ENCODE peak calls at places on chromosomes 11 and 22, in five cellular contexts. A, Q, I, H and W are unnamed samples.

GRCh38 chr11:117127164-117127563 is 16.9 kb upstream of the PAFAH1B2 start:
- DNase-seq in A (no peak), Q (no peak), I (no peak), H (no peak), W (no peak)

GRCh38 chr11:47906066-47906465 is 57.9 kb upstream of the NUP160 start:
- DNase-seq in A (no peak), Q (no peak), I (no peak), H (no peak), W (no peak)

GRCh38 chr11:120390585-120390922 is 54.3 kb downstream of the ARHGEF12 start:
- DNase-seq in A (no peak), Q (no peak), I (no peak), H (no peak), W (no peak)

GRCh38 chr11:69500285-69501120 is 19.0 kb downstream of the LINC01488 start:
- DNase-seq in A (no peak), Q (peak; percentile 21), I (no peak), H (no peak), W (no peak)

GRCh38 chr11:8383627-8384026 is 119.9 kb upstream of the LMO1 start:
- DNase-seq in A (no peak), Q (no peak), I (no peak), H (no peak), W (no peak)

GRCh38 chr22:39470462-39471335 is 13.9 kb downstream of the MGAT3 start:
- DNase-seq in A (no peak), Q (no peak), I (no peak), H (no peak), W (no peak)

GRCh38 chr11:116062129-116062525 is 557.9 kb upstream of the CADM1 start:
- DNase-seq in A (no peak), Q (no peak), I (no peak), H (no peak), W (no peak)

GRCh38 chr11:57274904-57275498 is 38.0 kb upstream of the APLNR start:
- DNase-seq in A (no peak), Q (peak; percentile 30), I (no peak), H (no peak), W (no peak)

GRCh38 chr11:87097582-87097981 is 59.8 kb downstream of the TMEM135 start:
- DNase-seq in A (peak; percentile 73), Q (peak; percentile 20), I (no peak), H (no peak), W (no peak)

GRCh38 chr11:13215157-13215556 is 62.4 kb upstream of the BMAL1 start:
- DNase-seq in A (no peak), Q (peak; percentile 88), I (no peak), H (no peak), W (no peak)

GRCh38 chr11:16081756-16082531 is 274.4 kb downstream of the SOX6 start:
- DNase-seq in A (no peak), Q (no peak), I (no peak), H (no peak), W (no peak)

GRCh38 chr11:31873115-31873514 is 62.0 kb upstream of the PAX6 start:
- DNase-seq in A (no peak), Q (no peak), I (no peak), H (no peak), W (no peak)

GRCh38 chr22:38468761-38469305 is 937 bp downstream of the KDELR3 start:
- DNase-seq in A (no peak), Q (no peak), I (no peak), H (no peak), W (no peak)

GRCh38 chr11:130553306-130553705 is 104.9 kb downstream of the ADAMTS15 start:
- DNase-seq in A (no peak), Q (peak; percentile 69), I (no peak), H (no peak), W (no peak)

GRCh38 chr11:123249354-123249753 is 54.3 kb upstream of the CLMP start:
- DNase-seq in A (no peak), Q (peak; percentile 47), I (no peak), H (no peak), W (no peak)

DNA sequence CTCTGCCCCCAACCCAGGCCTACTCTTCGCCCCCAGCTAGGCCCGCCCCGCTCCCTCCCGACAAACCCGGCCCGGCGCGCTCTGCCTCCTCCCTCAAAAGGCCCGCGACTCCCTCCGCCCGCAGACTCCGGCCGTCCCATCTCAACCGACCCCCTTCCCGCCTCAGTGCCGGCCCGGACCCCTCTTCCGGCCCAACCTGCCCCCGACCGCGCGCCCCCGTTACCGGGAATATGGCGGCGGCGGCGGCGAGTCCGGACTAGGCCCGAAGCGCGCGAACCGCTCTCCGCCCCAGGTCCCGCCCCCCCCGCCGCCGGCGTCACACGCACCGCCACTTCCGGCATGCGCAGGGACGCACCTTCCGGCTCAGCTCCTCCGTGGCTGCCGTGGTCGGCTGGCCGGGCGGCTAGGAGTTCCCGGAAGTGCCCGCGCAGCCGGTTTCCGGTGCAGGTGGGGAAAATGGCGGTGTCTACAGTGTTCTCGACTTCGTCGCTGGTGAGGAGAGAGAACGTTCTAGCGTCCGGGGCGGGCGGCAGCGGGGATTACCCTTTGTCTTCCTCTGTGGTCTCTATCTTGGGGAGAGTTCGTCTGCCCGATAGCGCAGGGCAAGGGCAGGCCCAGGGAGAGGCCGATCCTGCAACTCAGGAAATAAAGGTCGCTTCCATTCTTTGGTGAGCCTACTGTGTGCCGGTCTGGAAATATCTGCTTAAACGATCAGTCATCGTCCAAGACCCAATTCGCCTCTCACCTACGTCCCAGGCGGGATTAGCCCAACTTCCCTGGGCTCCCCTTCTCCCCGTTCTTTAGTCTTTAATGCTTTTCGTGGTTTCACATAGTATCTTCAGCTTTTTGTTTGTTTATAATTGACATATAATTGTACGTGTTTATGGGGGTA is at the start of the genes CPSF7 and SDHAF2:
- DNase-seq in A (peak; percentile 98), Q (peak; percentile 95), I (peak; percentile 96), H (peak; percentile 97), W (peak; percentile 98)
- TF ChIP-seq CTCF in A (no peak), Q (no peak), I (no peak), H (no peak), W (no peak)

GRCh38 chr11:27447288-27447914 is 25.2 kb downstream of the LGR4 start:
- DNase-seq in A (no peak), Q (peak; percentile 74), I (no peak), H (no peak), W (no peak)

GRCh38 chr11:27440090-27440489 is 32.5 kb downstream of the LGR4 start:
- DNase-seq in A (no peak), Q (no peak), I (no peak), H (no peak), W (no peak)

GRCh38 chr11:27443746-27444465 is 28.7 kb downstream of the LGR4 start:
- DNase-seq in A (peak; percentile 18), Q (no peak), I (no peak), H (no peak), W (no peak)

GRCh38 chr11:27445625-27446024 is 27.0 kb downstream of the LGR4 start:
- DNase-seq in A (no peak), Q (no peak), I (no peak), H (no peak), W (no peak)

GRCh38 chr11:27444801-27445215 is 27.8 kb downstream of the LGR4 start:
- DNase-seq in A (no peak), Q (no peak), I (no peak), H (no peak), W (no peak)
- H3K4me3 ChIP-seq in A (no peak overlapping the region), Q (no peak overlapping the region), I (no peak overlapping the region), H (no peak overlapping the region), W (no peak overlapping the region)

GRCh38 chr11:45698777-45699497 is 33.5 kb upstream of the CHST1 start:
- DNase-seq in A (no peak), Q (no peak), I (no peak), H (no peak), W (no peak)
- H3K27ac ChIP-seq in A (no peak overlapping the region), Q (no peak overlapping the region), I (no peak overlapping the region), H (no peak overlapping the region), W (no peak overlapping the region)

GRCh38 chr11:133930767-133931448 is 25.9 kb downstream of the IGSF9B start:
- DNase-seq in A (no peak), Q (no peak), I (no peak), H (no peak), W (no peak)
- TF ChIP-seq CTCF in A (peak; percentile 27), Q (no peak), I (no peak), H (peak; percentile 6), W (peak; percentile 39)

GRCh38 chr22:20429254-20430100 is 8.1 kb downstream of the SCARF2 start:
- DNase-seq in A (peak; percentile 56), Q (no peak), I (no peak), H (peak; percentile 66), W (no peak)

GRCh38 chr22:20431520-20432237 is 5.9 kb downstream of the SCARF2 start:
- DNase-seq in A (no peak), Q (no peak), I (no peak), H (no peak), W (no peak)

GRCh38 chr22:20432244-20432686 is 5.4 kb downstream of the SCARF2 start:
- DNase-seq in A (no peak), Q (no peak), I (no peak), H (no peak), W (no peak)

GRCh38 chr22:20430101-20430640 is 7.5 kb downstream of the SCARF2 start:
- DNase-seq in A (no peak), Q (no peak), I (no peak), H (no peak), W (no peak)

GRCh38 chr22:20430641-20431519 is 6.7 kb downstream of the SCARF2 start:
- DNase-seq in A (peak; percentile 54), Q (peak; percentile 56), I (no peak), H (peak; percentile 44), W (no peak)
- H3K4me3 ChIP-seq in A (no peak overlapping the region), Q (no peak overlapping the region), I (no peak overlapping the region), H (peak overlapping the region; percentile 19), W (peak overlapping the region; percentile 30)

GRCh38 chr11:65591939-65592814 is 3.4 kb downstream of the KCNK7 start:
- DNase-seq in A (no peak), Q (peak; percentile 84), I (no peak), H (peak; percentile 55), W (no peak)
- H3K27ac ChIP-seq in A (peak overlapping the region; percentile 18), Q (no peak overlapping the region), I (no peak overlapping the region), H (peak overlapping the region; percentile 78), W (no peak overlapping the region)